ENCODE peak calls at places on chromosomes 16 and 17, in eight cellular contexts. B, O, S, Z, N, J, D and I are unnamed samples.

GRCh38 chr16:90050969-90051368 is 26.2 kb downstream of the PRDM7 start:
- DNase-seq in D (no peak), B (no peak), O (no peak), J (no peak), S (no peak), Z (no peak), N (no peak), I (no peak)

GRCh38 chr16:31193874-31194273 is 8.7 kb downstream of the PYCARD start:
- DNase-seq in S (no peak), O (no peak), B (no peak), J (no peak), D (no peak), Z (no peak), N (no peak), I (no peak)

GRCh38 chr16:1771072-1771863 is at the start of gene NME3:
- DNase-seq in Z (peak), N (no peak), D (peak), J (no peak), S (peak), B (peak), O (peak), I (no peak)

GRCh38 chr16:47308601-47309000 is 152.3 kb downstream of the ITFG1 start:
- DNase-seq in Z (no peak), D (no peak), B (no peak), O (no peak), J (no peak), S (peak), N (no peak), I (no peak)

GRCh38 chr17:1082579-1082978 is 85.7 kb downstream of the TIMM22 start:
- DNase-seq in N (no peak), D (no peak), B (no peak), S (peak), O (no peak), Z (no peak), J (no peak), I (no peak)

GRCh38 chr16:22216191-22216831 is 10.2 kb downstream of the EEF2K start:
- DNase-seq in S (peak), B (no peak), D (no peak), O (no peak), N (no peak), Z (peak), J (no peak), I (no peak)

GRCh38 chr17:60393840-60394529 is 2.1 kb upstream of the USP32 start:
- DNase-seq in O (no peak), N (no peak), J (no peak), S (no peak), D (no peak), B (no peak), Z (no peak), I (no peak)

GRCh38 chr16:66996324-66996982 is 8.1 kb downstream of the CES4A start:
- DNase-seq in S (peak), J (no peak), D (peak), O (no peak), Z (no peak), N (no peak), B (no peak), I (no peak)

GRCh38 chr17:79630821-79631639 is 20.2 kb upstream of the RBFOX3 start:
- DNase-seq in O (peak), D (no peak), J (no peak), S (no peak), N (no peak), Z (no peak), B (no peak), I (no peak)

GRCh38 chr17:78173025-78173715 is 4.8 kb downstream of the SYNGR2 start:
- DNase-seq in N (no peak), D (no peak), Z (no peak), J (peak), O (no peak), B (no peak), S (no peak), I (no peak)

GRCh38 chr17:44197980-44198720 is 1.5 kb downstream of the ATXN7L3 start:
- DNase-seq in J (no peak), S (peak), Z (peak), N (peak), B (peak), D (no peak), O (no peak), I (no peak)

GRCh38 chr17:14299261-14300093 is 1.4 kb upstream of the HS3ST3B1 start:
- DNase-seq in N (no peak), D (peak), S (no peak), O (no peak), B (peak), J (no peak), Z (peak), I (peak)

GRCh38 chr16:13684819-13685218 is 235.1 kb upstream of the ERCC4 start:
- DNase-seq in O (no peak), Z (no peak), S (no peak), J (no peak), D (no peak), B (no peak), N (no peak), I (no peak)

GRCh38 chr16:50685456-50686058 is 4.4 kb upstream of the SNX20 start:
- DNase-seq in B (no peak), J (no peak), O (no peak), S (no peak), D (no peak), N (no peak), Z (no peak), I (no peak)

GRCh38 chr17:76887809-76888208 is 19.6 kb downstream of the MGAT5B start:
- DNase-seq in J (no peak), N (no peak), O (no peak), B (no peak), Z (peak), D (no peak), S (no peak), I (no peak)

GRCh38 chr17:59846391-59847165 is 46.2 kb downstream of the TUBD1 start:
- DNase-seq in D (peak), S (peak), O (no peak), J (peak), B (peak), Z (no peak), N (peak), I (no peak)

GRCh38 chr17:7146115-7146514 is 31.5 kb upstream of the ASGR2 start:
- DNase-seq in B (no peak), D (no peak), O (no peak), J (no peak), N (no peak), Z (no peak), S (no peak), I (no peak)

GRCh38 chr17:44159519-44160210 is 10.8 kb upstream of the ASB16 start:
- DNase-seq in D (no peak), B (no peak), N (no peak), J (no peak), O (no peak), S (peak), Z (peak), I (no peak)

GRCh38 chr17:76527430-76528111 is 9.9 kb downstream of the CYGB start:
- DNase-seq in B (no peak), S (peak), N (no peak), O (peak), D (peak), Z (peak), J (no peak), I (no peak)

GRCh38 chr17:43645765-43646481 is 15.8 kb downstream of the MEOX1 start:
- DNase-seq in Z (no peak), N (no peak), D (no peak), O (peak), J (no peak), S (no peak), B (no peak), I (peak)

GRCh38 chr16:1082266-1082951 is 9.9 kb downstream of the SSTR5 start:
- DNase-seq in J (no peak), N (no peak), S (peak), O (no peak), D (peak), Z (peak), B (no peak), I (no peak)

GRCh38 chr16:47018223-47018891 is 44.9 kb upstream of the DNAJA2 start:
- DNase-seq in J (peak), S (peak), D (peak), N (peak), O (peak), Z (peak), B (peak), I (no peak)

GRCh38 chr17:77471984-77472836 is 331.4 kb downstream of the SEC14L1 start:
- DNase-seq in D (no peak), N (no peak), B (no peak), S (peak), Z (no peak), J (no peak), O (peak), I (no peak)

GRCh38 chr17:65745241-65745640 is 183.8 kb upstream of the AXIN2 start:
- DNase-seq in B (no peak), O (no peak), N (no peak), D (no peak), J (no peak), Z (no peak), S (no peak), I (no peak)

DNA sequence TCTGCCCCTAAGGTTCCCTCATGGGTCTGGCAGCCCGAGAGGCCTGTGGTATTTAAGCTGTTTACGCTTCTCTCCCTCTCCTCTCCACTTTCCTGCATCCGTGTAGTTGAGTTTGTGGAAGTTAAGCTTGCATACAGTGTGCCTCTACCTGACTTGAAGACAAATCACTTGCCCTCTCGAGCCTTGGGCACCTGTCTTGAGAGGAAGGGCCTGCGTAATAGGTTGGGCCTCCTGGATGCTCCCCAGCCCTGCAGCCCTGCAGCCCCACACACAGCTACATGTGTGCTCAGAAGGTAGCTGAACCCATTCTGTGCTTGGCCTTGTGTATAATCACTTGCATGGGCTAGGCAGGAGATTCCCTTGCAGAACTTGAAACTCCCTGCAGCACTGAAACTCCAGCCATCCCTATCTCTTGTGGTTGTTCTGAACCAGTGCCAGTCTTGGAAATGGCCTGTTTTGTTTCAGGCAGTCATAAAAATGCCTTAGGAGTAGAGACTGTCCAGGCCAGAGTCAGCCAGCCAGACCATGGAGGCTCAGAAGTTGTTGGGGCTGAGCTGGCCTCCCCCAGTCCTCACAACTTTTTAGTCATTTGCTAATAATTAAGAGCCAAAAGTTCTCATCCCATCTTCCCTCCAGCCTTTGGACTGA is 134.6 kb downstream of the CLEC16A start:
- DNase-seq in B (no peak), N (no peak), D (no peak), S (peak), O (peak), J (no peak), Z (no peak), I (no peak)
- TF ChIP-seq RAD21 in B (no peak), N (no peak), D (no peak), S (no peak), O (no peak), J (no peak), Z (no peak), I (no peak)

DNA sequence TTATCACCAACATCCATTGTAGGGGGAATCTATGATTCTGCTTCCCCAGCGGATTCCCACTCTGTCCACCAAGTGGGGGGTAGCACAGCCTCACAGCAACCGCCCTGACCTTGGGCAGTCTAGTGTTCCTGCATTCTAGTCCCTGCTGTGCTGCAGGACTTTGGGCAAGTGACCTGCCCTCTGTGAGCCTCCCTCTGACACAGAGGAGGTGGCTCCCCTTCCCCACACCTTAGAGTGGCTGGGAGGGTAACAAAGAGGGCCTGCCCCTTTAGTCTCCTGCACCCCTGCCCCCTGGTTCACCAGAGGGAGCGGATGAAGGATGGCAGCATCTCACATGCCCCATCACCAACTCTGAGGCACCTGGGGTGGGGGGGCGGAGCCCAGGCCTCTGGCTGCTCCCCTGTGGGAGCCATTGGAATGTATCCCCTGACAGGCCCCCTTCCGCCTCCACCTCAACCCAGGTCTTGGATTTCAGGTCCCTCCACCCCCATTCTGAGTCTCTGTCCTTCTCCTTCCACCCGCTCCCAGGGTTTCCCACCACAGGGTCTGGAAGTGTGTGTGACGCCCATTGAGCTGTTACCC is 10.1 kb downstream of the GAS2L2 start:
- DNase-seq in O (peak), J (no peak), D (no peak), S (no peak), N (no peak), B (no peak), Z (no peak), I (no peak)
- TF ChIP-seq RAD21 in O (no peak), J (no peak), D (no peak), S (no peak), N (no peak), B (no peak), Z (no peak), I (no peak)

GRCh38 chr17:70408768-70409167 is 239.4 kb downstream of the KCNJ2 start:
- DNase-seq in S (no peak), O (no peak), J (no peak), D (no peak), Z (no peak), B (no peak), N (no peak), I (no peak)

GRCh38 chr17:70407501-70407900 is 238.2 kb downstream of the KCNJ2 start:
- DNase-seq in D (no peak), O (no peak), J (no peak), N (no peak), Z (no peak), S (peak), B (no peak), I (no peak)

DNA sequence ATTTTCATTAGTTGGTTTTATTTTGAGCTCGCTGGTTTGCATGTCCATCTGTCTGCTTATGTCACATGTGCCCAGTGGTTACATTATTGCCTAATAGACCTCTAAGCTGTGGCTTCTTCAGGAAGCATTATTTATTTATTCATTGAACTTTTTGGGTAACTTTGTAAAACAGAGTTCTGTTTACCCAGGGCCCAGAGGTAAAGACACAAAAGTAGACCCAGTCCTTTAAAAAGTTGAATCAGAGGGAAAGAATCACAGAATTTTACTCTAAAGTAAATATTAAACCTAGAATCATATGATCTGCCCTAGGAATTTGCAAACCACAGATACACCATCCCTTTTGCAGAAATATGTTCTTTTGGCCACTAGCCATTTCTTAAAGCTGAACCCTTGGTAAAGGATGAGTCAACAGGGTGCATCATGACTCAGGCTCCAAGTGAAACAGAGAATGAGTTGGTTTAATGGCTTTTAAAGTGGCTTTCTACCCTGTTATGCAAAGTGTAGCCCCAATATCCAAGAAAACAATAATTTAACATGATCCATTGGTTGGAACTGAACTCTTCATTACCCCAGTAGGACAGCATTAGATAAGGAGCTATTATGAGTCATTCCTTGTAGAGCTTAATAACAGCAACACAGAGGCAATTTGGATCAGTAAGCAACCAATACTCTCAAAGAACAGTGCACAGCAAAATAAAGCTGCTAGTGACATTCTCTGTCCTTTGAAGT is 236.3 kb downstream of the KCNJ2 start:
- DNase-seq in D (no peak), J (peak), O (no peak), S (peak), Z (no peak), B (peak), N (peak), I (no peak)
- TF ChIP-seq RAD21 in D (no peak), J (no peak), O (no peak), S (no peak), Z (no peak), B (no peak), N (no peak), I (no peak)

DNA sequence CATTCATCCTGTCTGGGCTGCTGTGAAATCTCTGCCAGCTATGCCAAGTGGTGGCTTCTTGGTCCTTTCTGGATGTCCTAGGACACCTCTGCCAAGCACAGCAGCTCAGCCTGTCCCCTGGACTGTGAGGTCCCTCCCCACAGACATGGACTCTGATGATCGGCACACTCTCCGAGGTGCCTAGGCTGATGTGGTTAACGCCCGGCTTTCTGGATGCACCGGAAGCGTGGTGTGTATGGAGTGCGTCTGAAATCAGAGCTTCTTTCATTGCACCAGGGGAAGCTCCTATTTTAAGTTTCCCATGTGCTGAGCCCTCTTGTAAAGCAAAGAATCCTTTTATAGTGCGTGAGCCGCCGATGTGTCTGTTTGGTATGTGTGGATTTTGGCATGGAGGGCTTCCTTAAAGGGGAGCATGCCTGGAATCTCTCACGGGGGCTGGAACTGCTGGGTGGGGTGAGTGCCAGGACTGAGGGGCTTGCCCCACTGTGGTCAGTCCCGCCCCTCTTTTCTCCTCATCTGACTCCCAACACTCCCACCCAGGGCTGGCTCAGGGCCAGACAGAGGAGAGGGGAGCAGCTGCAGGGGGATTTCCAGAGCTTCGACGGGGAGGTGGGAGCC is 6.9 kb upstream of the ARHGAP23 start:
- DNase-seq in S (peak), N (no peak), Z (no peak), D (no peak), O (no peak), J (no peak), B (no peak), I (no peak)
- TF ChIP-seq RAD21 in S (no peak), N (no peak), Z (no peak), D (no peak), O (no peak), J (no peak), B (no peak), I (no peak)

GRCh38 chr16:11571549-11571948 is 15.2 kb downstream of the LITAF start:
- DNase-seq in J (no peak), O (no peak), D (no peak), N (no peak), S (no peak), B (no peak), Z (no peak), I (no peak)
- TF ChIP-seq RAD21 in J (no peak), O (no peak), D (no peak), N (no peak), S (no peak), B (no peak), Z (no peak), I (no peak)

GRCh38 chr17:57889892-57890856 is 40.3 kb upstream of the MRPS23 start:
- DNase-seq in J (no peak), N (peak), B (peak), Z (no peak), S (peak), O (peak), D (no peak), I (no peak)
- TF ChIP-seq RAD21 in J (no peak), N (no peak), B (peak), Z (no peak), S (peak), O (no peak), D (no peak), I (no peak)